ENCODE peak calls at places on chromosomes 3 and 15, in five cellular contexts. One of them, this sample, is unnamed.

GRCh38 chr3:25661694-25662455 is 2.8 kb downstream of the TOP2B start:
- DNase-seq in HepG2: no peak
- DNase-seq in GM23338: no peak
- DNase-seq in GM12878: no peak
- DNase-seq in K562: no peak
- DNase-seq in this sample: no peak

GRCh38 chr15:81053621-81054020 is 52.9 kb downstream of the TLNRD1 start:
- DNase-seq in HepG2: no peak
- DNase-seq in GM23338: no peak
- DNase-seq in GM12878: no peak
- DNase-seq in K562: no peak
- DNase-seq in this sample: no peak

GRCh38 chr3:66037986-66038369 is 740 bp downstream of the MAGI1 start:
- DNase-seq in HepG2: no peak
- DNase-seq in GM23338: no peak
- DNase-seq in GM12878: no peak
- DNase-seq in K562: peak
- DNase-seq in this sample: no peak

GRCh38 chr3:133377396-133377795 is 22.5 kb upstream of the BFSP2 start:
- DNase-seq in HepG2: peak
- DNase-seq in GM23338: peak
- DNase-seq in GM12878: no peak
- DNase-seq in K562: peak
- DNase-seq in this sample: peak

GRCh38 chr3:126977821-126978220 is 5.1 kb upstream of the PLXNA1 start:
- DNase-seq in HepG2: no peak
- DNase-seq in GM23338: no peak
- DNase-seq in GM12878: no peak
- DNase-seq in K562: no peak
- DNase-seq in this sample: no peak

GRCh38 chr3:9951962-9952805 is at the start of gene PRRT3:
- DNase-seq in HepG2: no peak
- DNase-seq in GM23338: peak
- DNase-seq in GM12878: no peak
- DNase-seq in K562: peak
- DNase-seq in this sample: peak

GRCh38 chr3:143216709-143217182 is 97.2 kb downstream of the CHST2 start:
- DNase-seq in HepG2: no peak
- DNase-seq in GM23338: no peak
- DNase-seq in GM12878: no peak
- DNase-seq in K562: no peak
- DNase-seq in this sample: no peak

GRCh38 chr3:10467904-10468610 is 37.3 kb downstream of the ATP2B2 start:
- DNase-seq in HepG2: no peak
- DNase-seq in GM23338: no peak
- DNase-seq in GM12878: no peak
- DNase-seq in K562: no peak
- DNase-seq in this sample: no peak

GRCh38 chr3:1172642-1173041 is 79.8 kb downstream of the CNTN6 start:
- DNase-seq in HepG2: no peak
- DNase-seq in GM23338: no peak
- DNase-seq in GM12878: no peak
- DNase-seq in K562: no peak
- DNase-seq in this sample: no peak

GRCh38 chr3:68571321-68571720 is 361.0 kb downstream of the TAFA4 start:
- DNase-seq in HepG2: no peak
- DNase-seq in GM23338: no peak
- DNase-seq in GM12878: no peak
- DNase-seq in K562: no peak
- DNase-seq in this sample: no peak

GRCh38 chr3:9934235-9934621 is 594 bp downstream of the CRELD1 start:
- DNase-seq in HepG2: no peak
- DNase-seq in GM23338: peak
- DNase-seq in GM12878: no peak
- DNase-seq in K562: peak
- DNase-seq in this sample: no peak

GRCh38 chr3:127820871-127821853 is 1.2 kb downstream of the MGLL start:
- DNase-seq in HepG2: no peak
- DNase-seq in GM23338: no peak
- DNase-seq in GM12878: no peak
- DNase-seq in K562: no peak
- DNase-seq in this sample: no peak

GRCh38 chr3:28994161-28994905 is 286.5 kb upstream of the RBMS3 start:
- DNase-seq in HepG2: no peak
- DNase-seq in GM23338: no peak
- DNase-seq in GM12878: no peak
- DNase-seq in K562: no peak
- DNase-seq in this sample: no peak

GRCh38 chr3:53730565-53730964 is 115.7 kb downstream of the CHDH start:
- DNase-seq in HepG2: no peak
- DNase-seq in GM23338: no peak
- DNase-seq in GM12878: no peak
- DNase-seq in K562: no peak
- DNase-seq in this sample: no peak

GRCh38 chr15:31869640-31870335 is 160.5 kb upstream of the CHRNA7 start:
- DNase-seq in HepG2: no peak
- DNase-seq in GM23338: peak
- DNase-seq in GM12878: no peak
- DNase-seq in K562: no peak
- DNase-seq in this sample: no peak

GRCh38 chr15:92091155-92091734 is 237.7 kb downstream of the SLCO3A1 start:
- DNase-seq in HepG2: peak
- DNase-seq in GM23338: peak
- DNase-seq in GM12878: no peak
- DNase-seq in K562: peak
- DNase-seq in this sample: peak

GRCh38 chr15:57651445-57651844 is 55.1 kb upstream of the POLR2M start:
- DNase-seq in HepG2: no peak
- DNase-seq in GM23338: no peak
- DNase-seq in GM12878: no peak
- DNase-seq in K562: no peak
- DNase-seq in this sample: no peak

GRCh38 chr3:127707777-127708438 is 35.2 kb downstream of the ABTB1 start:
- DNase-seq in HepG2: no peak
- DNase-seq in GM23338: no peak
- DNase-seq in GM12878: no peak
- DNase-seq in K562: no peak
- DNase-seq in this sample: no peak

GRCh38 chr3:123745184-123745855 is 138.8 kb downstream of the MYLK start:
- DNase-seq in HepG2: peak
- DNase-seq in GM23338: peak
- DNase-seq in GM12878: no peak
- DNase-seq in K562: no peak
- DNase-seq in this sample: no peak

GRCh38 chr3:23785882-23786281 is 19.9 kb upstream of the UBE2E1 start:
- DNase-seq in HepG2: no peak
- DNase-seq in GM23338: no peak
- DNase-seq in GM12878: no peak
- DNase-seq in K562: no peak
- DNase-seq in this sample: no peak

GRCh38 chr15:52819253-52819652 is 29.1 kb upstream of the ONECUT1 start:
- DNase-seq in HepG2: no peak
- DNase-seq in GM23338: no peak
- DNase-seq in GM12878: no peak
- DNase-seq in K562: no peak
- DNase-seq in this sample: no peak

GRCh38 chr15:91017716-91018115 is 4.7 kb downstream of the VPS33B start:
- DNase-seq in HepG2: no peak
- DNase-seq in GM23338: no peak
- DNase-seq in GM12878: no peak
- DNase-seq in K562: peak
- DNase-seq in this sample: no peak

GRCh38 chr3:119783883-119784282 is 2.0 kb downstream of the NR1I2 start:
- DNase-seq in HepG2: no peak
- DNase-seq in GM23338: no peak
- DNase-seq in GM12878: no peak
- DNase-seq in K562: no peak
- DNase-seq in this sample: no peak

GRCh38 chr15:90959894-90960293 is 5.2 kb downstream of the RCCD1 start:
- DNase-seq in HepG2: no peak
- DNase-seq in GM23338: no peak
- DNase-seq in GM12878: no peak
- DNase-seq in K562: no peak
- DNase-seq in this sample: no peak

GRCh38 chr15:59298255-59298856 is 74.3 kb downstream of the MYO1E start:
- DNase-seq in HepG2: no peak
- DNase-seq in GM23338: no peak
- DNase-seq in GM12878: peak
- DNase-seq in K562: no peak
- DNase-seq in this sample: no peak

GRCh38 chr15:63896336-63897115 is 62.8 kb upstream of the HERC1 start:
- DNase-seq in HepG2: peak
- DNase-seq in GM23338: no peak
- DNase-seq in GM12878: peak
- DNase-seq in K562: peak
- DNase-seq in this sample: peak

GRCh38 chr15:66132251-66132816 is 121.2 kb downstream of the MEGF11 start:
- DNase-seq in HepG2: peak
- DNase-seq in GM23338: no peak
- DNase-seq in GM12878: no peak
- DNase-seq in K562: no peak
- DNase-seq in this sample: no peak

GRCh38 chr3:133675631-133676335 is 14.0 kb upstream of the TOPBP1 start:
- DNase-seq in HepG2: peak
- DNase-seq in GM23338: peak
- DNase-seq in GM12878: no peak
- DNase-seq in K562: no peak
- DNase-seq in this sample: no peak

GRCh38 chr15:65286069-65286703 is 497 bp downstream of the PARP16 start:
- DNase-seq in HepG2: peak
- DNase-seq in GM23338: peak
- DNase-seq in GM12878: no peak
- DNase-seq in K562: peak
- DNase-seq in this sample: no peak

GRCh38 chr15:83292317-83292716 is 7.9 kb upstream of the BNC1 start:
- DNase-seq in HepG2: no peak
- DNase-seq in GM23338: no peak
- DNase-seq in GM12878: no peak
- DNase-seq in K562: no peak
- DNase-seq in this sample: no peak

GRCh38 chr15:79310612-79310984 is 314 bp upstream of the TMED3 start:
- DNase-seq in HepG2: peak
- DNase-seq in GM23338: peak
- DNase-seq in GM12878: no peak
- DNase-seq in K562: peak
- DNase-seq in this sample: peak

DNA sequence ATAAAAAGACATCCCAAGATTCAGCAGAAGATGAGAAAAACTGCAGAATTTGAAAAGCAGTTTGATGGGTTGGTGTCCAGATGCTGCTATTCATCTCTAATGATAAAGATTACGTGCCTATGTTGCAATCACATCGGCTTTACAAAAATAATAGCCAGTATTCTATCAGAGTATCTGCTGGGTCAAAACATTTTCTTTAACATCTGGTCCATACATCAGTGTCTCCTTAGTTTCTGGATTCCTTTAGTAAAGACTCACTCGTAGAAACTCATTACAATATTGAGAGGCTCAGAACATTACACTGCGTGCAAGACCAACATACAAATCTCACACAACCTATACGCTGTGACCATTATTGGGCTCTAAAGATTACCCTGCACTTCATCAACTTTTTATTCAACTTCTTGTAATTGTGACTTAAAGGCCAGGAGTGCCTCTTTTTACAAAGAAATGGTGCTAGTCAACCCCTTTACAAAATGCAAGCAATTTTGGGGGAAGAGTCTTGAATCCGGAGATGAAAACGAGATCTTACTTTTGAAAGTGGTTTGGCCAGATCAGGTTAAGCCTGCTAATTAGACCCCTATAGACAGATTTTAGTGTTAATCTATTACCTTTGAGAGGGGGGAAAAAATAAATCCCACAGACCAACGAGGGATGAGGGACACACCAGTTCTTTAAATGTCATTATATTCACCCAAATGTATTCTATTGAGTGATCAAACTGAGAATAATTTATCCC is 2.9 kb downstream of the TRA2B start:
- DNase-seq in HepG2: no peak
- DNase-seq in GM23338: no peak
- DNase-seq in GM12878: no peak
- DNase-seq in K562: no peak
- DNase-seq in this sample: no peak
- TF ChIP-seq JUNB in HepG2: no peak
- TF ChIP-seq JUNB in GM23338: no peak
- TF ChIP-seq JUNB in GM12878: no peak
- TF ChIP-seq JUNB in K562: no peak
- TF ChIP-seq JUNB in this sample: no peak

GRCh38 chr15:100054539-100054938 is 287.2 kb downstream of the ADAMTS17 start:
- DNase-seq in HepG2: no peak
- DNase-seq in GM23338: no peak
- DNase-seq in GM12878: no peak
- DNase-seq in K562: no peak
- DNase-seq in this sample: no peak

GRCh38 chr15:100050877-100051786 is 290.6 kb downstream of the ADAMTS17 start:
- DNase-seq in HepG2: no peak
- DNase-seq in GM23338: no peak
- DNase-seq in GM12878: no peak
- DNase-seq in K562: no peak
- DNase-seq in this sample: no peak

GRCh38 chr15:100052716-100053475 is 288.9 kb downstream of the ADAMTS17 start:
- DNase-seq in HepG2: no peak
- DNase-seq in GM23338: no peak
- DNase-seq in GM12878: no peak
- DNase-seq in K562: no peak
- DNase-seq in this sample: no peak

GRCh38 chr15:100055821-100056220 is 286.0 kb downstream of the ADAMTS17 start:
- DNase-seq in HepG2: no peak
- DNase-seq in GM23338: no peak
- DNase-seq in GM12878: no peak
- DNase-seq in K562: no peak
- DNase-seq in this sample: no peak

GRCh38 chr15:100053476-100054121 is 288.2 kb downstream of the ADAMTS17 start:
- DNase-seq in HepG2: no peak
- DNase-seq in GM23338: no peak
- DNase-seq in GM12878: no peak
- DNase-seq in K562: no peak
- DNase-seq in this sample: no peak
- TF ChIP-seq JUNB in HepG2: no peak
- TF ChIP-seq JUNB in GM23338: no peak
- TF ChIP-seq JUNB in GM12878: no peak
- TF ChIP-seq JUNB in K562: no peak
- TF ChIP-seq JUNB in this sample: no peak

GRCh38 chr3:43674345-43675085 is 16.2 kb upstream of the ABHD5 start:
- DNase-seq in HepG2: no peak
- DNase-seq in GM23338: no peak
- DNase-seq in GM12878: no peak
- DNase-seq in K562: peak
- DNase-seq in this sample: no peak
- TF ChIP-seq JUNB in HepG2: no peak
- TF ChIP-seq JUNB in GM23338: no peak
- TF ChIP-seq JUNB in GM12878: no peak
- TF ChIP-seq JUNB in K562: no peak
- TF ChIP-seq JUNB in this sample: no peak

DNA sequence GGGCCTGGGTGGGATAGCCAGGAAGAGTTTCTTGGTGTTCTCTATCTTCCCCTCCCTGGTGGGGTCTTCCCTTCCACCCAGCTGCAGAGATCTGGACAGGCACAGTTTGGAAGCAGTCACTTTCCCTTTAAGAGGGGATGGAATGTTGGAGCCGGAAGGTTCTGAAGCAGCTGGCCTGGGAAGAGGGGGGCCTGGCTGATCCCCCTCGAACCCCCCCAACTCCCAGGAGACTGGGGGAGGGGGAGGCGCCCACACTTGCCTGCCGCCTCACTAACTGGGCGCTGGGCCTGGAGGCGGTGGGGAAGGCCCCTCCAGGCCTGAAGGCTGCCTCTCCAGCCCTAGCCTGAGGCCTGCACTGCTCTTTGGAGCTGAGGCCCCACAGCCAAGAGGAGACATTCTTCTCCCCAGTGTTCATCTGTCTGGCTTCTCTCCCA is 1.4 kb downstream of the DVL3 start:
- DNase-seq in HepG2: peak
- DNase-seq in GM23338: peak
- DNase-seq in GM12878: no peak
- DNase-seq in K562: peak
- DNase-seq in this sample: no peak
- TF ChIP-seq JUNB in HepG2: no peak
- TF ChIP-seq JUNB in GM23338: no peak
- TF ChIP-seq JUNB in GM12878: no peak
- TF ChIP-seq JUNB in K562: no peak
- TF ChIP-seq JUNB in this sample: no peak